ENCODE peak calls at places on chromosomes 5 and 9, in eight cellular contexts. G is cardiac muscle cell; N is osteoblast; B is CD4-positive, alpha-beta memory T cell; Y is SJSA1; L is psoas muscle; U is left lung; C is HCT116. J is an unnamed sample.

GRCh38 chr5:80659111-80659510 is 4.3 kb upstream of the DHFR start:
- DNase-seq in B (no peak), C (no peak), L (no peak), U (no peak), G (no peak), Y (no peak), N (no peak), J (no peak)

GRCh38 chr5:79189439-79190234 is 46.3 kb upstream of the JMY start:
- DNase-seq in U (no peak), B (no peak), Y (no peak), C (no peak), N (no peak), G (no peak), L (no peak), J (no peak)

GRCh38 chr5:56819027-56819881 is 3.9 kb downstream of the MAP3K1 start:
- DNase-seq in L (no peak), G (no peak), Y (no peak), C (no peak), N (no peak), B (no peak), U (no peak), J (no peak)

GRCh38 chr5:8522635-8523034 is 653.7 kb downstream of the MTRR start:
- DNase-seq in C (no peak), Y (no peak), B (no peak), G (no peak), L (no peak), U (no peak), N (no peak), J (no peak)

GRCh38 chr9:88187631-88188030 is 49.4 kb upstream of the SPATA31C2 start:
- DNase-seq in Y (no peak), C (no peak), L (no peak), B (no peak), G (no peak), N (peak), U (no peak), J (no peak)

GRCh38 chr9:123834218-123834906 is 95.6 kb downstream of the DENND1A start:
- DNase-seq in N (no peak), B (no peak), G (no peak), U (no peak), Y (no peak), L (no peak), C (no peak), J (no peak)

GRCh38 chr9:137740311-137740710 is 121.5 kb downstream of the EHMT1 start:
- DNase-seq in L (peak), G (peak), C (no peak), N (no peak), B (no peak), U (no peak), Y (no peak), J (peak)

GRCh38 chr9:35618854-35619799 is 914 bp upstream of the CD72 start:
- DNase-seq in U (no peak), C (no peak), N (no peak), Y (no peak), L (peak), G (no peak), B (peak), J (no peak)

GRCh38 chr5:113190347-113190746 is 213.7 kb downstream of the DCP2 start:
- DNase-seq in L (no peak), N (no peak), G (no peak), B (no peak), C (no peak), U (no peak), Y (no peak), J (no peak)

GRCh38 chr9:136275655-136276429 is 28.1 kb downstream of the CCDC187 start:
- DNase-seq in B (no peak), L (no peak), Y (no peak), C (no peak), G (peak), U (peak), N (no peak), J (no peak)

GRCh38 chr9:16257604-16258003 is 612.9 kb downstream of the BNC2 start:
- DNase-seq in L (no peak), Y (peak), B (no peak), U (no peak), N (peak), G (no peak), C (no peak), J (no peak)

GRCh38 chr5:149749481-149750365 is 19.6 kb downstream of the PPARGC1B start:
- DNase-seq in U (no peak), N (peak), C (no peak), G (no peak), B (no peak), Y (no peak), L (no peak), J (no peak)

GRCh38 chr5:133664422-133664821 is 52.1 kb upstream of the FSTL4 start:
- DNase-seq in L (no peak), G (no peak), U (no peak), N (peak), C (peak), B (no peak), Y (peak), J (no peak)

GRCh38 chr5:68368686-68369359 is 153.3 kb downstream of the PIK3R1 start:
- DNase-seq in Y (no peak), L (no peak), C (no peak), N (no peak), U (no peak), G (no peak), B (no peak), J (no peak)

GRCh38 chr5:81187885-81188284 is 45.2 kb upstream of the CKMT2 start:
- DNase-seq in L (no peak), U (no peak), C (no peak), Y (no peak), B (no peak), N (no peak), G (peak), J (no peak)

GRCh38 chr5:170757182-170757601 is 26.3 kb upstream of the GABRP start:
- DNase-seq in B (no peak), U (no peak), L (no peak), N (no peak), Y (no peak), G (no peak), C (no peak), J (no peak)

GRCh38 chr5:139877129-139877597 is 81.6 kb downstream of the PSD2 start:
- DNase-seq in N (no peak), C (peak), U (no peak), L (peak), Y (no peak), B (no peak), G (no peak), J (no peak)

GRCh38 chr5:139882961-139883539 is 87.4 kb downstream of the PSD2 start:
- DNase-seq in Y (no peak), N (no peak), U (no peak), G (no peak), C (no peak), B (no peak), L (no peak), J (no peak)

GRCh38 chr5:139881145-139881733 is 85.6 kb downstream of the PSD2 start:
- DNase-seq in L (no peak), G (peak), U (no peak), B (no peak), Y (no peak), C (no peak), N (no peak), J (no peak)

GRCh38 chr5:139878093-139878492 is 82.5 kb downstream of the PSD2 start:
- DNase-seq in B (no peak), G (peak), N (no peak), U (no peak), L (peak), Y (no peak), C (peak), J (no peak)

DNA sequence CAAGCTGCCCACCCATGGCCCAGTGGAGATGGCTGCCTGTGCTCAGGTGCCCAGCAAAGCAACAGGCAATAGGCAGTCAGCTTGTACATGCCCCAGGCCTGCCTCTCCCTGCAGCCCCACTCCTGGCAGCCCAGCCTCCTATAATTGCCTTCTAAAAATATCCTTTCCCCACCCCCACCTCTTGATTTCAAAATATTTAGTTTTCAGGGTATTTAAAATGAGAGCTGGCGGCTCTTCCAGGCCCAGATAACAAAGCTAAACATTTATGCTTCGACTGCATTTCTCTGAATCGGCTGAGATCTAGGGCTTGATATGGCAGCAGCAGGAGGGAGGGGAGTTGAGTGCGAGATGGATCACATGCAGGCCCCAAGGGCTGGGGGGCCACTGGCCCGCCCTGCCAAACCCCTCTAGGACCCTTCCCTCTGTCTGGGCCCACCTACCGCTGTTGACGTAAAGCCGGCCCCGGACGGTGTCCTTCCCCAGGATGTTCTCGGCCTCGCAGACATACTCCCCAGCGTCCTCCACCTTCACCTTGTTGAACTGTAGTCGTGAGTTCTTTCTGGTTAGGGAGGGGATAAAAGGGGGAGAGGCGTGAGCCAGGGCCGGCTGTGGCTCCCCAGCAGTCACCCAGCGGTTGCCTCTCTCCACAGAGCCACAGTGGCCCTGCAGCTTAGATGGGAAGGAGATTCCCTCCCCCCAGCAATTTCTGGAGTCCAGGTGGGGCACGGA is 85.0 kb downstream of the PSD2 start:
- DNase-seq in U (no peak), B (no peak), N (no peak), G (peak), L (no peak), Y (no peak), C (no peak), J (no peak)
- H3K27ac ChIP-seq in U (peak), B (no peak), N (no peak), G (peak), L (no peak), Y (no peak), C (no peak), J (peak)

GRCh38 chr9:76655970-76656369 is 108.3 kb upstream of the PCA3 start:
- DNase-seq in B (no peak), U (no peak), L (no peak), C (no peak), N (no peak), G (no peak), Y (no peak), J (no peak)

GRCh38 chr9:76654575-76654974 is 109.7 kb upstream of the PCA3 start:
- DNase-seq in C (no peak), G (no peak), Y (peak), N (no peak), L (no peak), B (no peak), U (no peak), J (no peak)

GRCh38 chr9:76657265-76657664 is 107.0 kb upstream of the PCA3 start:
- DNase-seq in L (no peak), N (no peak), U (no peak), C (no peak), B (no peak), G (no peak), Y (no peak), J (no peak)

GRCh38 chr9:76654051-76654461 is 110.2 kb upstream of the PCA3 start:
- DNase-seq in Y (no peak), L (no peak), U (no peak), B (no peak), G (no peak), C (no peak), N (no peak), J (no peak)

GRCh38 chr9:76655121-76655531 is 109.1 kb upstream of the PCA3 start:
- DNase-seq in N (no peak), L (no peak), G (no peak), B (no peak), C (no peak), Y (no peak), U (no peak), J (no peak)
- H3K27ac ChIP-seq in N (peak), L (no peak), G (no peak), B (no peak), C (no peak), Y (peak), U (no peak), J (no peak)

GRCh38 chr5:168123853-168124528 is 167.5 kb upstream of the WWC1 start:
- DNase-seq in L (no peak), U (no peak), G (no peak), N (no peak), B (no peak), Y (no peak), C (no peak), J (no peak)

GRCh38 chr5:168128154-168128553 is 163.3 kb upstream of the WWC1 start:
- DNase-seq in U (no peak), B (no peak), L (no peak), G (no peak), C (no peak), N (no peak), Y (no peak), J (no peak)

GRCh38 chr5:168128556-168128955 is 162.9 kb upstream of the WWC1 start:
- DNase-seq in C (no peak), B (no peak), N (no peak), G (no peak), Y (peak), U (no peak), L (no peak), J (no peak)

GRCh38 chr5:168126606-168127005 is 164.8 kb upstream of the WWC1 start:
- DNase-seq in U (no peak), C (no peak), B (no peak), Y (no peak), L (no peak), N (no peak), G (no peak), J (no peak)

DNA sequence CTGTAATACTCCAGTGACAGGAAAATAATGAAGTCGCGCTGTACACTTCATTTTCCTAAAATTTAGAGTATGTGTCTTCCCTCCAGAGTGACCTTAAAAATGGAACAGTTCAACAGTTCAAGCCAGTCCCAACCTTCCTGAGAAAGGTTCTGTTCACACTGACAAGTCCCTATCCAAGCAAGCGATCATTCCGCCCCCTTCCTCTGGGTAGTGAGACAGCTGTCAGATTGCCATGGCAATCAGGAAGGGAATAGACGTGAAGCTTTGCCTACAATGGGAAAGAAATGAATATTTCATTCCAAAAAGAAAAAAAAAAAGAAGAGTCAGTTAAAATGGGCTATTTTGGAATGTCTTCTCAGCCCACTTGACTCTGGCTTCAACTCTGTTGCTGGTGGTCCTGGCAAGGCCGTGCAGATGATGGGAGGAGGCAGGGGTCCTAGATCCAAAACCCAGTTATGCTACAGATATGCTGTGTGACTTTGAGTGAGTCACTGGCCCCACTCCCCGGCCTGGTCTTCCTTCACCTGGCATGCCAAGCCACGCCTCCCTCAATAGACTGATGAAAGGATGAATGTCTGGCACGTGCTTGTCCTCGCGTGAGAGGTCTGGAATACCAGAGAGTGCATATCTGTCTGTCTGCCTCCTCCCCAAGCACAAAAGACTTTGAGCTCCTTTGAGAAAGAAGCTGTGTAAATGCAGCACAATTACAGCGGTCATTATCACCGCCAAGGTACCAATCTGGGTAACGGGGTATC is 165.8 kb upstream of the WWC1 start:
- DNase-seq in C (no peak), G (no peak), B (no peak), U (no peak), L (no peak), Y (no peak), N (no peak), J (no peak)
- H3K27ac ChIP-seq in C (no peak), G (no peak), B (no peak), U (no peak), L (no peak), Y (no peak), N (no peak), J (no peak)

GRCh38 chr5:181052928-181053759 is 13.1 kb downstream of the BTNL9 start:
- DNase-seq in B (peak), C (no peak), G (peak), Y (no peak), L (no peak), N (peak), U (no peak), J (no peak)
- H3K27ac ChIP-seq in B (no peak), C (no peak), G (no peak), Y (no peak), L (peak), N (no peak), U (no peak), J (no peak)

J was measured in sigmoid colon.